ENCODE peak calls at places on chromosome 2, in nine cellular contexts. Z is AG04450; N is sigmoid colon; P is cardiac muscle cell; B is ovary; H is OCI-LY7; V is breast epithelium; R is heart left ventricle; W is CD8-positive, alpha-beta T cell. F is an unnamed sample.

GRCh38 chr2:48482774-48483173 is 47.2 kb upstream of the STON1 start:
- DNase-seq in Z (no peak), N (no peak), P (no peak), B (no peak), H (no peak), V (no peak), R (no peak), W (no peak), F (no peak)

GRCh38 chr2:163455815-163456214 is 280.0 kb downstream of the FIGN start:
- DNase-seq in Z (no peak), N (no peak), P (no peak), B (no peak), H (no peak), V (no peak), R (no peak), W (no peak), F (no peak)

GRCh38 chr2:128506127-128506526 is 187.5 kb upstream of the HS6ST1 start:
- DNase-seq in Z (no peak), N (no peak), P (no peak), B (no peak), H (no peak), V (no peak), R (no peak), W (no peak), F (no peak)

GRCh38 chr2:22194218-22194617 is 1070.5 kb downstream of the TDRD15 start:
- DNase-seq in Z (no peak), N (no peak), P (no peak), B (no peak), H (no peak), V (no peak), R (no peak), W (no peak), F (no peak)

GRCh38 chr2:9693138-9693520 is 62.3 kb upstream of the YWHAQ start:
- DNase-seq in Z (no peak), N (peak), P (no peak), B (peak), H (no peak), V (no peak), R (peak), W (no peak), F (peak)

GRCh38 chr2:70944291-70944690 is 8.6 kb downstream of the ATP6V1B1 start:
- DNase-seq in Z (no peak), N (peak), P (no peak), B (peak), H (no peak), V (no peak), R (no peak), W (no peak), F (no peak)

GRCh38 chr2:223020971-223021675 is 30.9 kb upstream of the KCNE4 start:
- DNase-seq in Z (no peak), N (no peak), P (no peak), B (no peak), H (no peak), V (no peak), R (no peak), W (no peak), F (no peak)

GRCh38 chr2:213065583-213066444 is 85.6 kb downstream of the IKZF2 start:
- DNase-seq in Z (peak), N (no peak), P (peak), B (no peak), H (no peak), V (no peak), R (peak), W (no peak), F (peak)

GRCh38 chr2:6986894-6987487 is 69.8 kb downstream of the RNF144A start:
- DNase-seq in Z (no peak), N (no peak), P (no peak), B (no peak), H (no peak), V (no peak), R (no peak), W (no peak), F (peak)

GRCh38 chr2:229572434-229573338 is 141.7 kb downstream of the DNER start:
- DNase-seq in Z (no peak), N (no peak), P (no peak), B (no peak), H (no peak), V (no peak), R (no peak), W (no peak), F (no peak)

GRCh38 chr2:164073758-164074094 is 337.9 kb upstream of the FIGN start:
- DNase-seq in Z (no peak), N (no peak), P (no peak), B (no peak), H (no peak), V (no peak), R (no peak), W (no peak), F (no peak)

GRCh38 chr2:218332288-218332687 is 24.4 kb upstream of the CATIP start:
- DNase-seq in Z (no peak), N (no peak), P (peak), B (no peak), H (no peak), V (no peak), R (no peak), W (no peak), F (no peak)

GRCh38 chr2:157441072-157441454 is 2.8 kb downstream of the CYTIP start:
- DNase-seq in Z (no peak), N (no peak), P (no peak), B (no peak), H (peak), V (no peak), R (no peak), W (no peak), F (no peak)

GRCh38 chr2:240931319-240931949 is 25.3 kb downstream of the CROCC2 start:
- DNase-seq in Z (no peak), N (peak), P (no peak), B (no peak), H (no peak), V (peak), R (peak), W (no peak), F (no peak)

GRCh38 chr2:237806334-237806733 is 7.8 kb downstream of the RBM44 start:
- DNase-seq in Z (no peak), N (no peak), P (no peak), B (no peak), H (no peak), V (no peak), R (no peak), W (no peak), F (no peak)

GRCh38 chr2:1910562-1911256 is 166.4 kb upstream of the PXDN start:
- DNase-seq in Z (no peak), N (no peak), P (peak), B (no peak), H (peak), V (no peak), R (no peak), W (no peak), F (no peak)

GRCh38 chr2:36459725-36460137 is 104.2 kb downstream of the CRIM1 start:
- DNase-seq in Z (no peak), N (no peak), P (peak), B (no peak), H (no peak), V (no peak), R (no peak), W (no peak), F (no peak)

DNA sequence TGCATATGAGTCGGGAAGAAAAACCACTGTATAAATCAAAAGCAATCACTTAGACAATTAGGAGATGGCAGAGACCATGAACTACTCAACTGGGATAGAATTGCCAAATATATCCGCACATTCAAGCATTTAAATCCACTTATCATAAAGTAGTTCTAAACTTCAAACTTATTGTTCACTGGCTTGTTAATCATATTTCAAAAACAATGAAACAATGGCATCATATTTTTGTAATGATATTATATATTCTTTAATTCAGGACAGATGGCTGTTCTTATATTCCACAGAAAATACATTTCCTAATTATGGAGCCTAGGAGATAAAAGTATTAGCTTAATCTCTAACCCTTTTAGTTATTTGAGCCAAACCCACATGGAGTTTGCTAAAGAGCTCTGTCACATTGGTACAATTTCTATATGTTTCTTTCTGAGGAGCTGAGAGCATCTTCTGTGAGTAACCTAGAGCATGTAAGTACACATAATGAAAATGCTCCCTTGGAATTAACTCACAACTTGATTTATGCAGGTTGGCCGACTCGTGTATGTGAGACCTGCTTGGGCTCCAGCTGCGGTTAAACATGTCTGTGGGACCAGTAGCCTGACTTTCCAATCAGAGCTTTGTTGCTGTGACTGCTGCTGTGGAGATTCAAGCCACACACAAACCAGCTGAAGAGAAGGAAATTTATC is 263.8 kb downstream of the CTNNA2 start:
- DNase-seq in Z (no peak), N (no peak), P (no peak), B (no peak), H (no peak), V (no peak), R (no peak), W (no peak), F (no peak)
- H3K4me3 ChIP-seq in Z (no peak), N (no peak), P (no peak), B (no peak), H (no peak), V (no peak), R (no peak), W (no peak), F (no peak)

GRCh38 chr2:16103614-16104344 is 163.4 kb downstream of the MYCN start:
- DNase-seq in Z (no peak), N (no peak), P (no peak), B (no peak), H (no peak), V (no peak), R (no peak), W (no peak), F (no peak)

GRCh38 chr2:16105664-16106281 is 165.4 kb downstream of the MYCN start:
- DNase-seq in Z (no peak), N (no peak), P (peak), B (no peak), H (no peak), V (no peak), R (no peak), W (no peak), F (no peak)

GRCh38 chr2:16104345-16105177 is 164.2 kb downstream of the MYCN start:
- DNase-seq in Z (no peak), N (no peak), P (no peak), B (no peak), H (no peak), V (no peak), R (no peak), W (no peak), F (no peak)

GRCh38 chr2:16106619-16107018 is 166.3 kb downstream of the MYCN start:
- DNase-seq in Z (no peak), N (no peak), P (no peak), B (no peak), H (no peak), V (no peak), R (no peak), W (no peak), F (no peak)

DNA sequence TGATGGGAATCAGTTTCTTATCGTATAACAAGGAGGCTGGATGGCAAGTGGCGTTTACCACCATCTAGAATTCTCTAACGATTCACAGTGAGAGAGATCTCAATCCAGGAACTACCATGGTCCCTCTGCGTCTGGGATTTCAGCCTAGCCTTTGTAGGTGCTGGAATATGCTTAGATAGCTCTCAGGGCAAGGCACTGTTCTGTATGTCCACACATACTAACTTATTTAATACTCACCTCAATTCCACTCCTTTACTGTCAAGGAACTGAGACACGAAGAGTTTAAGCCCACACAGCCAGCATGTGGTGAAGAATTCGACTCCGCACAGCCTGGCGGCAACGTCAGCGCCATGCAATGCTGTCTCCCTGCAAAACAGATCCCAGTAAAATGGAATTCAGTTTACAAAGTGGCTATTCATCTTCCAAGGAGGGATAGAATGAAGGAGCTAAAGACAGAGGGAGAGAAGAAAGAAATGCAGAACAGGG is 164.9 kb downstream of the MYCN start:
- DNase-seq in Z (no peak), N (no peak), P (peak), B (no peak), H (no peak), V (no peak), R (no peak), W (no peak), F (no peak)
- H3K27ac ChIP-seq in Z (no peak), N (no peak), P (peak), B (no peak), H (no peak), V (no peak), R (no peak), W (no peak), F (no peak)

DNA sequence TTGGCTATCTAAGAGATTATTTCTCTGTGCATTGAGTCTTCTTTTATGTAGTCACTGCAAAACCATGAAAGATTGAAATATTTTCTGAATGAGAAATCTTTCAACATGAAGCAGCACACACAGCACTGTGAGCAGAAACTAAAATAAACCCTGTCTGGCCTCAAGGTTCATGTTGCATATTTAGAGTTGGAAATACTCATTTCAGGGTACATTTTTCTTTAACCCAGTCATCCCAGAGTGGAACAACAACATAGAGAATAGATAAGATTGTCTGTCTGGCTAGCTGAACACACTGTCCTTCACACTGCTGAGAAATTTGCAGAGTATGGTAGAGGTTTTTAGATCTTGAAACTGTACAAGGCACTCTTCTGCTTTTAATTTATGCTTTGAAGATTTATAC is 24.8 kb upstream of the FN1 start:
- DNase-seq in Z (peak), N (no peak), P (no peak), B (no peak), H (no peak), V (no peak), R (no peak), W (no peak), F (no peak)
- H3K4me3 ChIP-seq in Z (no peak), N (no peak), P (no peak), B (no peak), H (no peak), V (no peak), R (no peak), W (no peak), F (no peak)

DNA sequence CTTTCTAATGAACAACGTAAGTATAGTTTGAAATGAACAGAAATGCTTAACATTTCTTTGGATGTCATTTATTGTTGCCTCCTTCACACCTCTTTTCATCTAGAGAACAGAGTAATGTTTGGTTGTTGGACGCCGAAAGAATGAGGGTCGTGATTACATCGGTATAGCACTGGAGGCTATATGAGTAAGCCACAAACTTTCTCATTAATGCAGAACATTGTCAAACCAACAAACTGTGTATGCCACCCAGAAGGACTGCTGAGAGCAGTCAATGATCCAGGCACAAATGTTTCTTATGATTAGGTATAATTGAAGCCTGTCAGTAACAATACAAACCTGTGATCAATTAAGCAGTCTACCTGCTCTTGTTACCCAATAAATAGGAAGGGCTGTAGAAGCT is 1494.7 kb upstream of the NXPH2 start:
- DNase-seq in Z (no peak), N (no peak), P (no peak), B (no peak), H (no peak), V (no peak), R (no peak), W (no peak), F (no peak)
- H3K27ac ChIP-seq in Z (no peak), N (no peak), P (no peak), B (no peak), H (no peak), V (no peak), R (no peak), W (no peak), F (no peak)

DNA sequence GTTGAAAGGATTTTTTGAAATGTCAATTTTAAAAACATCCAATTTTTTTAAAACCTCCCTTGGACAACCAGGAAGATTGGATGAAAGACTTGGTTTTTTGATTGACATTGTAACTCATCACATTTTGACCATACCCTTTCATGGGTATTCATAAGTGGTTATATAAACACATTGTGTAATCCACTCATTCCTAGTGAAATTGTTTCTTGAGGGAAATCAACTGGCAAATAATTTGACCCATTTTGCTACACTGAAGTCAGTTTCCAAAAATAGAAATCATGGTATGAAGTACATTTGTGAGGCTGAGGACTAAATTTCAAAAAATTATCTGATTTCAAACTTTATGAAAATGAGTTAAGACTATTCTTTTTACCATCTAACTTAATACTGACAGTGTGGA is 31.5 kb downstream of the FBXO48 start:
- DNase-seq in Z (no peak), N (no peak), P (no peak), B (no peak), H (no peak), V (no peak), R (no peak), W (no peak), F (no peak)
- H3K4me3 ChIP-seq in Z (no peak), N (no peak), P (no peak), B (no peak), H (no peak), V (no peak), R (no peak), W (no peak), F (no peak)

GRCh38 chr2:127145255-127145899 is 38.4 kb upstream of the BIN1 start:
- DNase-seq in Z (no peak), N (no peak), P (no peak), B (no peak), H (no peak), V (no peak), R (no peak), W (no peak), F (no peak)

GRCh38 chr2:127146820-127147502 is 40.0 kb upstream of the BIN1 start:
- DNase-seq in Z (no peak), N (no peak), P (no peak), B (no peak), H (no peak), V (no peak), R (no peak), W (no peak), F (no peak)

GRCh38 chr2:127146071-127146725 is 39.2 kb upstream of the BIN1 start:
- DNase-seq in Z (no peak), N (no peak), P (no peak), B (no peak), H (no peak), V (no peak), R (no peak), W (no peak), F (no peak)

GRCh38 chr2:127142663-127143630 is 36.0 kb upstream of the BIN1 start:
- DNase-seq in Z (no peak), N (no peak), P (no peak), B (no peak), H (no peak), V (no peak), R (no peak), W (no peak), F (no peak)

DNA sequence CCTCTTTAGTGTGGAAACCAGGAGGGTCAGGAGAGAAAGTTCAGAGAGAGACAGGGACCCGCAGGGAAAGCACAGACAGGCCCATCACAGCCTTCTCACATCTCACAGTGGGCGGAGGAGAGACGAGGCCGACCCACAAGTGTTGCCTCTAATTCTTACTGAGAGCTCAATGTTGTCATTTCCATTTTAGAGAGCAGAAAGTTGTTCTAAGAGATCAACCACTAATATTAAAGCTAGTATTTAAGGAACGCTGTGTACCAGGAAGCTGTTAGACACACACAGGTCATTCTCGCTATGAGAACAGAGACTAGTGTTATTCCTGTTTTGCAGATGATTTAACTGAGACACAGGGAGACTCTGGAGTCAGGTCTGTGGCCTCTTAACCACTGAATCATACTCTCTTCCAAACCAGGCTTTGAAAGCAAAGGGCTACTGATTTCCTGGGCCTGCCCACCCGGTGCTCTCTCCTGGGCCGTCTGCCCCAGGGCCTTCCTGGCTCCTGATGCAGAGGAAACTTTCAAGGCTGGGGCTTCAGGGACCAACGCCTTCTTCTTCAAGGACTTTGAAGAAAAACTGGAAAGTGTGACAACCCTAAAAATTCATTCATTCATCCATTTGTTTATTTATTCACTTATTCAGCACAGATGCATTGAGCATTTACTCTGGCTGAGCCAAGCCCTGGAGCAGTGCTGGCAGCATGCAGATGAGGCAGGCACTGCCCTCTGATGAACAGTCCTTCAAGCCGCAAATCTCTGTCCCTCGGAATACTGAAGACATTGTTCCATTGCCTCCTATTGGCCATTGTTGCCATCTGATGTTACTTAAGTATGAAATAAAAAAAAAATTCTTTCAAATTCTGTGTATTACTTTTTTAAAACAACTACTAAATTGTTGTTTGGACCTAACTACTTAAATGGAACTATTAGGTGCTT is 37.2 kb upstream of the BIN1 start:
- DNase-seq in Z (no peak), N (no peak), P (no peak), B (no peak), H (no peak), V (no peak), R (no peak), W (no peak), F (no peak)
- H3K27ac ChIP-seq in Z (peak), N (peak), P (no peak), B (no peak), H (no peak), V (peak), R (peak), W (no peak), F (no peak)

DNA sequence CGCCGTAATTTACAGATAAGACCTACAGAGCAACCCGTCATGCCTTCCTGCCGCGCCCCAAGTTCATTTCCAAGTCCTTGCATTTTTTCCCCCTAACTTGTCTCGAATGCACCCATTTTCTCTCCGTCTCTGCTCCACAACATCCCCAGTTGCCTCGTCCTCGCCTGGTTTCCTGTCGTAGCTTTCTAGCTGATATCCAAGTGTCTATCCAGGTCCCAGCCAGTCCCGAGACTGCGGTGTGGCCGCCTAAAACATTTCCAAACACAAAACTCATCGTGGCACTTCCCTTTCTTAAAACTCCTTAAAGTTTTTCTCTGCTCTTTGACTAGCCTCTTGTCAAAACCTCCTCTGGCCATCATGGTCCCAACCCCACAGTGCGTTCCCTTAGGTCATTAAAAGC is 1.2 kb upstream of the BARD1 start:
- DNase-seq in Z (no peak), N (no peak), P (no peak), B (peak), H (no peak), V (no peak), R (no peak), W (no peak), F (peak)
- H3K4me3 ChIP-seq in Z (peak), N (peak), P (peak), B (peak), H (peak), V (peak), R (peak), W (peak), F (peak)